ENCODE peak calls at places on chromosomes 12 and 14, in four cellular contexts. G is HepG2, F is WTC11, Y is K562. B is an unnamed sample.

GRCh38 chr14:68020999-68021663 is 201.6 kb downstream of the RAD51B start:
- DNase-seq in G (no peak), F (no peak), Y (no peak), B (peak; percentile 15)

GRCh38 chr12:1858456-1858855 is 38.1 kb downstream of the LRTM2 start:
- DNase-seq in G (no peak), F (no peak), Y (no peak), B (no peak)

GRCh38 chr14:104387000-104387384 is 192.6 kb upstream of the C14orf180 start:
- DNase-seq in G (no peak), F (no peak), Y (no peak), B (no peak)

GRCh38 chr12:75805905-75806304 is 225.7 kb downstream of the PHLDA1 start:
- DNase-seq in G (no peak), F (no peak), Y (no peak), B (no peak)

GRCh38 chr14:69519253-69519661 is 34.7 kb downstream of the PLEKHD1 start:
- DNase-seq in G (no peak), F (no peak), Y (no peak), B (no peak)

GRCh38 chr14:102187044-102187443 is 47.3 kb downstream of the WDR20 start:
- DNase-seq in G (no peak), F (no peak), Y (no peak), B (no peak)

GRCh38 chr12:94175763-94176660 is 27.6 kb downstream of the PLXNC1 start:
- DNase-seq in G (no peak), F (no peak), Y (no peak), B (no peak)

GRCh38 chr12:69354561-69355187 is 4.9 kb upstream of the YEATS4 start:
- DNase-seq in G (peak; percentile 49), F (no peak), Y (no peak), B (no peak)

GRCh38 chr12:117792471-117792870 is 176.3 kb downstream of the KSR2 start:
- DNase-seq in G (no peak), F (no peak), Y (no peak), B (no peak)

GRCh38 chr14:102076793-102077759 is 9.8 kb downstream of the HSP90AA1 start:
- DNase-seq in G (no peak), F (no peak), Y (no peak), B (no peak)

GRCh38 chr12:56080556-56081138 is 682 bp downstream of the ERBB3 start:
- DNase-seq in G (peak; percentile 96), F (peak; percentile 59), Y (peak; percentile 36), B (peak; percentile 6)

GRCh38 chr14:57982802-57983201 is 116.9 kb upstream of the SLC35F4 start:
- DNase-seq in G (no peak), F (peak; percentile 22), Y (no peak), B (no peak)

GRCh38 chr12:48542300-48542928 is 17.0 kb downstream of the OR8S1 start:
- DNase-seq in G (peak; percentile 27), F (no peak), Y (peak; percentile 50), B (peak; percentile 64)

GRCh38 chr12:88501976-88502938 is 78.0 kb downstream of the KITLG start:
- DNase-seq in G (no peak), F (no peak), Y (no peak), B (no peak)
- TF ChIP-seq ELF4 in G (no peak), F (no peak), Y (no peak), B (no peak)

GRCh38 chr14:65704850-65705249 is 292.3 kb downstream of the FUT8 start:
- DNase-seq in G (no peak), F (no peak), Y (no peak), B (no peak)
- TF ChIP-seq ELF4 in G (no peak), F (no peak), Y (no peak), B (no peak)

GRCh38 chr12:127268121-127268520 is 998.8 kb upstream of the TMEM132C start:
- DNase-seq in G (no peak), F (no peak), Y (no peak), B (no peak)

GRCh38 chr12:127273621-127274020 is 993.3 kb upstream of the TMEM132C start:
- DNase-seq in G (no peak), F (no peak), Y (no peak), B (no peak)

GRCh38 chr12:127270193-127270592 is 996.8 kb upstream of the TMEM132C start:
- DNase-seq in G (no peak), F (no peak), Y (no peak), B (no peak)

GRCh38 chr12:127271776-127272175 is 995.2 kb upstream of the TMEM132C start:
- DNase-seq in G (no peak), F (no peak), Y (no peak), B (no peak)

DNA sequence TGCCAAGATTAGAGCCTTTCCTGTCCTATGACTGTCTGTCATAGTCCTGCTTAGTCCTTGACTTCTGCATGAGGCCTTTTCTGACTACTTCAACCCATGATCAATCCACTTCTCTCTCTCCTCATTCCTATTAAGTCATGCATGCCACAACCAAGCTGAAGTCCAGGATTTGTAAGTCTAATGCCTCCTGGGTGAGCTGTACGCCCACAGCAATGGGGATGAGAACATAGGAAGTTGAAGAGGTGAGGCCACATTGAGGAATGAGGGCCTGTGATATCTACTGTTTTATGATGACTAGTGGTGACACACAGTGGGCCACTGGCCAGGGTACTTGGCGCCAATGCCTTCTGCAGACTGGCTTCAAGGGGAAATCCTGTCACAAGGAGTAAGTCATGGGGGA is 994.1 kb upstream of the TMEM132C start:
- DNase-seq in G (no peak), F (no peak), Y (no peak), B (no peak)
- TF ChIP-seq ELF4 in G (no peak), F (no peak), Y (no peak), B (no peak)

DNA sequence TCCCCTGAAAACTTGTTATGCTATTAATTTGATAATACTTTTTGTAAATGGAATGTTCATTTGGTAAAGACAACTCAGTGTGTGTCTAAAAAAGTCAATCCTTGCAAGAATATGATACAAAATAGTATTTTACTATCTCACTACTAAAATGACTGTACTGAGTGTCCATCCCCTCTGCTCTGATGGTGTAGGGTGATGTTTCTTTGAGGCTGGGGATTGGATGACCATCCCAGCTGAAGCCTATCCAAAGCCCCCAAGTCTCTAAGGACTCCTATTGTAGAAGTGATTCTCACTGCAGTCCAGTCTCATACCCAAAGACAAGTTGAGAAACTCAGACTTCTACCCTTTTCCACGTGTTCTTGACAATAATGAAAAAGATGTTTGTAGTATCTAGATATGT is 1128.4 kb downstream of the BCL11B start:
- DNase-seq in G (no peak), F (no peak), Y (no peak), B (no peak)
- TF ChIP-seq ELF4 in G (no peak), F (no peak), Y (no peak), B (no peak)

GRCh38 chr12:14567311-14568195 is at the start of gene PLBD1:
- DNase-seq in G (no peak), F (peak; percentile 72), Y (peak; percentile 54), B (no peak)
- TF ChIP-seq ELF4 in G (no peak), F (no peak), Y (no peak), B (no peak)

GRCh38 chr14:84234281-84234680 is 1295.7 kb upstream of the FLRT2 start:
- DNase-seq in G (no peak), F (no peak), Y (no peak), B (no peak)

GRCh38 chr14:84237881-84238280 is 1292.1 kb upstream of the FLRT2 start:
- DNase-seq in G (no peak), F (no peak), Y (no peak), B (no peak)
- TF ChIP-seq ELF4 in G (no peak), F (no peak), Y (no peak), B (no peak)